ENCODE peak calls at places on chromosomes 12 and 14, in nine cellular contexts. Y is GM23248, H is SJCRH30, A is ovary, M is stomach, R is psoas muscle, X is adrenal gland, T is SJSA1, J is prostate gland. C is an unnamed sample.
A peak's percentile ranks its signal among the peaks of the same experiment; 100 is the strongest.

GRCh38 chr14:100199240-100199860 is 39.6 kb upstream of the YY1 start:
- DNase-seq in Y (no peak), H (no peak), A (no peak), M (no peak), R (no peak), X (no peak), T (no peak), J (no peak), C (no peak)

GRCh38 chr14:76349993-76350392 is 25.9 kb upstream of the ESRRB start:
- DNase-seq in Y (no peak), H (no peak), A (no peak), M (no peak), R (no peak), X (no peak), T (no peak), J (no peak), C (no peak)

GRCh38 chr14:99538275-99538674 is 57.1 kb downstream of the CCNK start:
- DNase-seq in Y (no peak), H (peak; percentile 40), A (no peak), M (no peak), R (no peak), X (peak; percentile 69), T (peak; percentile 53), J (no peak), C (no peak)

GRCh38 chr12:94839347-94839746 is 164.2 kb downstream of the NDUFA12 start:
- DNase-seq in Y (no peak), H (no peak), A (no peak), M (no peak), R (no peak), X (no peak), T (no peak), J (no peak), C (no peak)

GRCh38 chr12:132827763-132828703 is 636 bp downstream of the GOLGA3 start:
- DNase-seq in Y (peak; percentile 88), H (no peak), A (peak; percentile 54), M (peak; percentile 58), R (peak; percentile 64), X (peak; percentile 31), T (peak; percentile 48), J (peak; percentile 50), C (no peak)

GRCh38 chr12:98883231-98883630 is 238.1 kb downstream of the APAF1 start:
- DNase-seq in Y (no peak), H (no peak), A (no peak), M (no peak), R (no peak), X (no peak), T (no peak), J (no peak), C (no peak)

GRCh38 chr12:30977124-30977523 is 50.6 kb downstream of the TSPAN11 start:
- DNase-seq in Y (no peak), H (no peak), A (no peak), M (no peak), R (no peak), X (no peak), T (no peak), J (no peak), C (no peak)

GRCh38 chr14:23113346-23114119 is 5.5 kb downstream of the CEBPE start:
- DNase-seq in Y (peak; percentile 42), H (no peak), A (no peak), M (no peak), R (no peak), X (no peak), T (no peak), J (no peak), C (no peak)

GRCh38 chr14:104932676-104933631 is 8.3 kb downstream of the PLD4 start:
- DNase-seq in Y (peak; percentile 91), H (peak; percentile 77), A (peak; percentile 91), M (peak; percentile 88), R (peak; percentile 93), X (peak; percentile 81), T (peak; percentile 84), J (peak; percentile 74), C (peak; percentile 68)

GRCh38 chr12:104282109-104282508 is 21.4 kb upstream of the EID3 start:
- DNase-seq in Y (peak; percentile 45), H (no peak), A (no peak), M (no peak), R (no peak), X (no peak), T (no peak), J (no peak), C (no peak)

GRCh38 chr12:113862570-113863454 is 103.3 kb downstream of the RBM19 start:
- DNase-seq in Y (peak; percentile 14), H (peak; percentile 92), A (no peak), M (no peak), R (no peak), X (no peak), T (peak; percentile 83), J (no peak), C (no peak)

GRCh38 chr12:130087222-130087621 is 75.0 kb upstream of the FZD10 start:
- DNase-seq in Y (no peak), H (no peak), A (no peak), M (no peak), R (no peak), X (no peak), T (no peak), J (no peak), C (no peak)

GRCh38 chr14:89237923-89238529 is 179.0 kb downstream of the FOXN3 start:
- DNase-seq in Y (peak; percentile 48), H (no peak), A (no peak), M (no peak), R (no peak), X (no peak), T (no peak), J (no peak), C (no peak)

GRCh38 chr14:76495983-76496382 is 120.0 kb downstream of the ESRRB start:
- DNase-seq in Y (no peak), H (no peak), A (no peak), M (no peak), R (no peak), X (no peak), T (peak; percentile 61), J (no peak), C (no peak)

GRCh38 chr14:50948205-50948604 is 3.9 kb upstream of the PYGL start:
- DNase-seq in Y (no peak), H (no peak), A (no peak), M (no peak), R (no peak), X (no peak), T (no peak), J (no peak), C (no peak)

GRCh38 chr12:96698965-96699364 is 208.1 kb upstream of the NEDD1 start:
- DNase-seq in Y (no peak), H (no peak), A (no peak), M (no peak), R (no peak), X (no peak), T (no peak), J (no peak), C (no peak)

GRCh38 chr12:66627270-66627987 is 51.4 kb downstream of the GRIP1 start:
- DNase-seq in Y (no peak), H (peak; percentile 42), A (no peak), M (no peak), R (peak; percentile 59), X (no peak), T (no peak), J (no peak), C (no peak)
- H3K27ac ChIP-seq in Y (no peak overlapping the region), H (no peak overlapping the region), A (no peak overlapping the region), M (no peak overlapping the region), R (no peak overlapping the region), X (no peak overlapping the region), T (no peak overlapping the region), J (no peak overlapping the region), C (no peak overlapping the region)

GRCh38 chr12:5148880-5149279 is 105.2 kb downstream of the KCNA5 start:
- DNase-seq in Y (no peak), H (no peak), A (no peak), M (no peak), R (no peak), X (no peak), T (no peak), J (no peak), C (no peak)

GRCh38 chr12:5155866-5156265 is 112.2 kb downstream of the KCNA5 start:
- DNase-seq in Y (no peak), H (no peak), A (no peak), M (no peak), R (no peak), X (no peak), T (no peak), J (no peak), C (no peak)

GRCh38 chr12:5154091-5154490 is 110.4 kb downstream of the KCNA5 start:
- DNase-seq in Y (no peak), H (peak; percentile 13), A (no peak), M (no peak), R (no peak), X (no peak), T (no peak), J (no peak), C (no peak)
- H3K27me3 ChIP-seq in Y (peaks cover 9% of the 10 kb centered on the region), H (peaks cover 8% of the 10 kb centered on the region), A (no peaks in the 10 kb centered on the region), M (peaks cover 33% of the 10 kb centered on the region), R (no peaks in the 10 kb centered on the region), X (no peaks in the 10 kb centered on the region), T (peaks cover 3% of the 10 kb centered on the region), J (no peaks in the 10 kb centered on the region), C (no peaks in the 10 kb centered on the region)

DNA sequence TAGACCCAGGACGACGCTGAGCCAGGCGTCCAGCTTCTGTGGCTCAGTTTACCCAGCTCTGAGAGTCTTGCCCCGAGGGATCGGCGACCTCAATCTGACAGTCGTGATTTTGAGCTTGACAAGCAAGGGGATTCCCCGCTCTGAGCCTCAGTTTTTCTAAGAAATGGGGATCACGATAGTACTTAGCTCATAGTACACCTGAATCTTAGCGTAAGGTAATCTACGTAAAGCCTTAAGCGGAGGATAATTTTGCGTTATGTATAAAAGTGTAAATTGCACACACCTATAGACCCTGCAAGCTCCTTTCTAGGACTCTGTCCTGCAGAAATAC is 285 bp downstream of the MVK start:
- DNase-seq in Y (no peak), H (no peak), A (no peak), M (no peak), R (no peak), X (no peak), T (no peak), J (no peak), C (no peak)
- H3K27ac ChIP-seq in Y (no peak overlapping the region), H (no peak overlapping the region), A (no peak overlapping the region), M (peak overlapping the region; percentile 79), R (peak overlapping the region; percentile 83), X (peak overlapping the region; percentile 50), T (peak overlapping the region; percentile 2), J (peak overlapping the region; percentile 90), C (peak overlapping the region; percentile 59)

GRCh38 chr14:101243587-101244338 is 317.5 kb upstream of the DIO3 start:
- DNase-seq in Y (no peak), H (no peak), A (no peak), M (no peak), R (peak; percentile 10), X (no peak), T (no peak), J (no peak), C (peak; percentile 29)

GRCh38 chr14:101241147-101241546 is 320.1 kb upstream of the DIO3 start:
- DNase-seq in Y (no peak), H (no peak), A (no peak), M (no peak), R (peak; percentile 8), X (peak; percentile 2), T (no peak), J (no peak), C (no peak)

GRCh38 chr14:101242442-101243385 is 318.6 kb upstream of the DIO3 start:
- DNase-seq in Y (no peak), H (no peak), A (no peak), M (no peak), R (peak; percentile 14), X (no peak), T (no peak), J (no peak), C (peak; percentile 19)

GRCh38 chr14:101239065-101239464 is 322.2 kb upstream of the DIO3 start:
- DNase-seq in Y (no peak), H (no peak), A (no peak), M (no peak), R (peak; percentile 15), X (no peak), T (no peak), J (no peak), C (peak; percentile 29)

GRCh38 chr14:101241807-101242278 is 319.5 kb upstream of the DIO3 start:
- DNase-seq in Y (no peak), H (no peak), A (no peak), M (no peak), R (peak; percentile 24), X (peak; percentile 4), T (no peak), J (no peak), C (peak; percentile 24)
- H3K27me3 ChIP-seq in Y (no peaks in the 10 kb centered on the region), H (no peaks in the 10 kb centered on the region), A (no peaks in the 10 kb centered on the region), M (peaks cover 31% of the 10 kb centered on the region), R (no peaks in the 10 kb centered on the region), X (no peaks in the 10 kb centered on the region), T (no peaks in the 10 kb centered on the region), J (no peaks in the 10 kb centered on the region), C (no peaks in the 10 kb centered on the region)

C was measured in Peyer's patch.